ENCODE peak calls at places on chromosome 10, in four cellular contexts. L, S, K and G are unnamed samples.
A peak's percentile ranks its signal among the peaks of the same experiment; 100 is the strongest.

GRCh38 chr10:43979551-43979950 is 330.9 kb upstream of the ZNF32 start:
- DNase-seq in L (no peak), S (no peak), K (no peak), G (no peak)

GRCh38 chr10:91536101-91536500 is 96.8 kb downstream of the PPP1R3C start:
- DNase-seq in L (no peak), S (no peak), K (no peak), G (no peak)

GRCh38 chr10:74078037-74078436 is 72.6 kb downstream of the AP3M1 start:
- DNase-seq in L (peak; percentile 72), S (peak; percentile 68), K (no peak), G (peak; percentile 62)

GRCh38 chr10:11119843-11120242 is 102.2 kb downstream of the CELF2 start:
- DNase-seq in L (no peak), S (no peak), K (no peak), G (no peak)

GRCh38 chr10:62853710-62854109 is 37.5 kb upstream of the EGR2 start:
- DNase-seq in L (no peak), S (peak; percentile 71), K (no peak), G (no peak)

GRCh38 chr10:110307805-110308204 is 3.1 kb upstream of the SMNDC1 start:
- DNase-seq in L (no peak), S (no peak), K (no peak), G (no peak)

GRCh38 chr10:36256905-36257304 is 614.8 kb upstream of the FZD8 start:
- DNase-seq in L (peak; percentile 76), S (no peak), K (no peak), G (no peak)

GRCh38 chr10:132610071-132610701 is 72.6 kb downstream of the INPP5A start:
- DNase-seq in L (no peak), S (no peak), K (no peak), G (no peak)

GRCh38 chr10:118961401-118961800 is 68.1 kb upstream of the NANOS1 start:
- DNase-seq in L (no peak), S (no peak), K (no peak), G (no peak)

GRCh38 chr10:125155101-125155500 is 5.3 kb downstream of the CTBP2 start:
- DNase-seq in L (no peak), S (no peak), K (no peak), G (no peak)

GRCh38 chr10:96565774-96566173 is 21.0 kb downstream of the TM9SF3 start:
- DNase-seq in L (peak; percentile 73), S (no peak), K (no peak), G (no peak)

GRCh38 chr10:103069453-103070331 is 123.4 kb downstream of the NT5C2 start:
- DNase-seq in L (peak; percentile 57), S (peak; percentile 79), K (peak; percentile 37), G (peak; percentile 43)

GRCh38 chr10:78925800-78926319 is 142.9 kb upstream of the ZMIZ1 start:
- DNase-seq in L (peak; percentile 93), S (no peak), K (no peak), G (peak; percentile 81)

GRCh38 chr10:101987136-101987535 is 68.8 kb downstream of the ARMH3 start:
- DNase-seq in L (no peak), S (no peak), K (no peak), G (no peak)

GRCh38 chr10:44426247-44427034 is 41.5 kb upstream of the CXCL12 start:
- DNase-seq in L (no peak), S (no peak), K (no peak), G (no peak)

GRCh38 chr10:78964952-78965633 is 103.7 kb upstream of the ZMIZ1 start:
- DNase-seq in L (peak; percentile 91), S (no peak), K (peak; percentile 71), G (peak; percentile 95)

GRCh38 chr10:73774637-73775036 is 7.2 kb upstream of the CHCHD1 start:
- DNase-seq in L (no peak), S (no peak), K (no peak), G (peak; percentile 70)

GRCh38 chr10:89224697-89225443 is 17.8 kb upstream of the CH25H start:
- DNase-seq in L (no peak), S (no peak), K (no peak), G (no peak)

GRCh38 chr10:43689618-43689954 is 40.9 kb upstream of the ZNF32 start:
- DNase-seq in L (no peak), S (peak; percentile 54), K (peak; percentile 40), G (peak; percentile 21)